ENCODE peak calls at places on chromosome 20, in eight cellular contexts. One of them, this sample, is unnamed.

GRCh38 chr20:12623870-12624269 is 384.9 kb upstream of the SPTLC3 start:
- DNase-seq in activated T-cell treated with anti-CD3 and anti-CD28 coated beads, Interleukin-2, amount 50 U/mL, for 4 hours: no peak
- DNase-seq in NCI-H1092 treated with DMSO at 0.1 percent for 48 hours: no peak
- DNase-seq in adrenal gland: no peak
- DNase-seq in lung microvascular endothelial cell: no peak
- DNase-seq in body of pancreas: no peak
- DNase-seq in iris pigment epithelial cell: no peak
- DNase-seq in ecto neural progenitor cell: no peak
- DNase-seq in this sample: no peak

GRCh38 chr20:57211949-57212889 is 54.2 kb downstream of the BMP7 start:
- DNase-seq in activated T-cell treated with anti-CD3 and anti-CD28 coated beads, Interleukin-2, amount 50 U/mL, for 4 hours: no peak
- DNase-seq in NCI-H1092 treated with DMSO at 0.1 percent for 48 hours: no peak
- DNase-seq in adrenal gland: peak
- DNase-seq in lung microvascular endothelial cell: no peak
- DNase-seq in body of pancreas: peak
- DNase-seq in iris pigment epithelial cell: peak
- DNase-seq in ecto neural progenitor cell: peak
- DNase-seq in this sample: no peak

GRCh38 chr20:44967207-44967807 is 995 bp downstream of the STK4 start:
- DNase-seq in activated T-cell treated with anti-CD3 and anti-CD28 coated beads, Interleukin-2, amount 50 U/mL, for 4 hours: no peak
- DNase-seq in NCI-H1092 treated with DMSO at 0.1 percent for 48 hours: no peak
- DNase-seq in adrenal gland: no peak
- DNase-seq in lung microvascular endothelial cell: no peak
- DNase-seq in body of pancreas: no peak
- DNase-seq in iris pigment epithelial cell: no peak
- DNase-seq in ecto neural progenitor cell: no peak
- DNase-seq in this sample: peak

GRCh38 chr20:7694940-7695567 is 245.2 kb downstream of the HAO1 start:
- DNase-seq in activated T-cell treated with anti-CD3 and anti-CD28 coated beads, Interleukin-2, amount 50 U/mL, for 4 hours: no peak
- DNase-seq in NCI-H1092 treated with DMSO at 0.1 percent for 48 hours: no peak
- DNase-seq in adrenal gland: no peak
- DNase-seq in lung microvascular endothelial cell: no peak
- DNase-seq in body of pancreas: no peak
- DNase-seq in iris pigment epithelial cell: no peak
- DNase-seq in ecto neural progenitor cell: no peak
- DNase-seq in this sample: no peak

GRCh38 chr20:23344336-23344735 is 6.3 kb upstream of the NXT1 start:
- DNase-seq in activated T-cell treated with anti-CD3 and anti-CD28 coated beads, Interleukin-2, amount 50 U/mL, for 4 hours: no peak
- DNase-seq in NCI-H1092 treated with DMSO at 0.1 percent for 48 hours: no peak
- DNase-seq in adrenal gland: no peak
- DNase-seq in lung microvascular endothelial cell: no peak
- DNase-seq in body of pancreas: no peak
- DNase-seq in iris pigment epithelial cell: no peak
- DNase-seq in ecto neural progenitor cell: no peak
- DNase-seq in this sample: no peak

GRCh38 chr20:34108616-34109174 is 3.3 kb downstream of the EIF2S2 start:
- DNase-seq in activated T-cell treated with anti-CD3 and anti-CD28 coated beads, Interleukin-2, amount 50 U/mL, for 4 hours: no peak
- DNase-seq in NCI-H1092 treated with DMSO at 0.1 percent for 48 hours: no peak
- DNase-seq in adrenal gland: no peak
- DNase-seq in lung microvascular endothelial cell: no peak
- DNase-seq in body of pancreas: no peak
- DNase-seq in iris pigment epithelial cell: no peak
- DNase-seq in ecto neural progenitor cell: no peak
- DNase-seq in this sample: no peak

GRCh38 chr20:38514947-38515346 is 42.3 kb downstream of the RALGAPB start:
- DNase-seq in activated T-cell treated with anti-CD3 and anti-CD28 coated beads, Interleukin-2, amount 50 U/mL, for 4 hours: no peak
- DNase-seq in NCI-H1092 treated with DMSO at 0.1 percent for 48 hours: no peak
- DNase-seq in adrenal gland: no peak
- DNase-seq in lung microvascular endothelial cell: no peak
- DNase-seq in body of pancreas: no peak
- DNase-seq in iris pigment epithelial cell: no peak
- DNase-seq in ecto neural progenitor cell: no peak
- DNase-seq in this sample: no peak

GRCh38 chr20:19903168-19903676 is 113.9 kb upstream of the NAA20 start:
- DNase-seq in activated T-cell treated with anti-CD3 and anti-CD28 coated beads, Interleukin-2, amount 50 U/mL, for 4 hours: no peak
- DNase-seq in NCI-H1092 treated with DMSO at 0.1 percent for 48 hours: peak
- DNase-seq in adrenal gland: peak
- DNase-seq in lung microvascular endothelial cell: peak
- DNase-seq in body of pancreas: no peak
- DNase-seq in iris pigment epithelial cell: peak
- DNase-seq in ecto neural progenitor cell: no peak
- DNase-seq in this sample: no peak

GRCh38 chr20:17543531-17543961 is 12.4 kb upstream of the BFSP1 start:
- DNase-seq in activated T-cell treated with anti-CD3 and anti-CD28 coated beads, Interleukin-2, amount 50 U/mL, for 4 hours: no peak
- DNase-seq in NCI-H1092 treated with DMSO at 0.1 percent for 48 hours: no peak
- DNase-seq in adrenal gland: no peak
- DNase-seq in lung microvascular endothelial cell: no peak
- DNase-seq in body of pancreas: no peak
- DNase-seq in iris pigment epithelial cell: peak
- DNase-seq in ecto neural progenitor cell: no peak
- DNase-seq in this sample: no peak

GRCh38 chr20:50558483-50558925 is 48.3 kb downstream of the PTPN1 start:
- DNase-seq in activated T-cell treated with anti-CD3 and anti-CD28 coated beads, Interleukin-2, amount 50 U/mL, for 4 hours: no peak
- DNase-seq in NCI-H1092 treated with DMSO at 0.1 percent for 48 hours: no peak
- DNase-seq in adrenal gland: peak
- DNase-seq in lung microvascular endothelial cell: peak
- DNase-seq in body of pancreas: no peak
- DNase-seq in iris pigment epithelial cell: peak
- DNase-seq in ecto neural progenitor cell: no peak
- DNase-seq in this sample: no peak

GRCh38 chr20:50434653-50435396 is 75.4 kb upstream of the PTPN1 start:
- DNase-seq in activated T-cell treated with anti-CD3 and anti-CD28 coated beads, Interleukin-2, amount 50 U/mL, for 4 hours: no peak
- DNase-seq in NCI-H1092 treated with DMSO at 0.1 percent for 48 hours: no peak
- DNase-seq in adrenal gland: no peak
- DNase-seq in lung microvascular endothelial cell: no peak
- DNase-seq in body of pancreas: no peak
- DNase-seq in iris pigment epithelial cell: peak
- DNase-seq in ecto neural progenitor cell: no peak
- DNase-seq in this sample: no peak

GRCh38 chr20:49831022-49831769 is 18.6 kb downstream of the SLC9A8 start:
- DNase-seq in activated T-cell treated with anti-CD3 and anti-CD28 coated beads, Interleukin-2, amount 50 U/mL, for 4 hours: no peak
- DNase-seq in NCI-H1092 treated with DMSO at 0.1 percent for 48 hours: no peak
- DNase-seq in adrenal gland: no peak
- DNase-seq in lung microvascular endothelial cell: no peak
- DNase-seq in body of pancreas: no peak
- DNase-seq in iris pigment epithelial cell: peak
- DNase-seq in ecto neural progenitor cell: no peak
- DNase-seq in this sample: no peak

GRCh38 chr20:35490736-35491181 is 35.4 kb downstream of the CEP250 start:
- DNase-seq in activated T-cell treated with anti-CD3 and anti-CD28 coated beads, Interleukin-2, amount 50 U/mL, for 4 hours: peak
- DNase-seq in NCI-H1092 treated with DMSO at 0.1 percent for 48 hours: no peak
- DNase-seq in adrenal gland: no peak
- DNase-seq in lung microvascular endothelial cell: peak
- DNase-seq in body of pancreas: no peak
- DNase-seq in iris pigment epithelial cell: no peak
- DNase-seq in ecto neural progenitor cell: no peak
- DNase-seq in this sample: peak

GRCh38 chr20:24953204-24953565 is 4.1 kb downstream of the CST7 start:
- DNase-seq in activated T-cell treated with anti-CD3 and anti-CD28 coated beads, Interleukin-2, amount 50 U/mL, for 4 hours: no peak
- DNase-seq in NCI-H1092 treated with DMSO at 0.1 percent for 48 hours: no peak
- DNase-seq in adrenal gland: no peak
- DNase-seq in lung microvascular endothelial cell: no peak
- DNase-seq in body of pancreas: no peak
- DNase-seq in iris pigment epithelial cell: no peak
- DNase-seq in ecto neural progenitor cell: no peak
- DNase-seq in this sample: no peak

GRCh38 chr20:35583636-35584560 is 31.7 kb upstream of the SPAG4 start:
- DNase-seq in activated T-cell treated with anti-CD3 and anti-CD28 coated beads, Interleukin-2, amount 50 U/mL, for 4 hours: no peak
- DNase-seq in NCI-H1092 treated with DMSO at 0.1 percent for 48 hours: no peak
- DNase-seq in adrenal gland: no peak
- DNase-seq in lung microvascular endothelial cell: no peak
- DNase-seq in body of pancreas: no peak
- DNase-seq in iris pigment epithelial cell: no peak
- DNase-seq in ecto neural progenitor cell: no peak
- DNase-seq in this sample: no peak

GRCh38 chr20:63497946-63498935 is 642 bp downstream of the EEF1A2 start:
- DNase-seq in activated T-cell treated with anti-CD3 and anti-CD28 coated beads, Interleukin-2, amount 50 U/mL, for 4 hours: no peak
- DNase-seq in NCI-H1092 treated with DMSO at 0.1 percent for 48 hours: peak
- DNase-seq in adrenal gland: peak
- DNase-seq in lung microvascular endothelial cell: peak
- DNase-seq in body of pancreas: no peak
- DNase-seq in iris pigment epithelial cell: peak
- DNase-seq in ecto neural progenitor cell: peak
- DNase-seq in this sample: no peak

GRCh38 chr20:1622450-1622849 is 2.6 kb upstream of the SIRPB1 start:
- DNase-seq in activated T-cell treated with anti-CD3 and anti-CD28 coated beads, Interleukin-2, amount 50 U/mL, for 4 hours: no peak
- DNase-seq in NCI-H1092 treated with DMSO at 0.1 percent for 48 hours: no peak
- DNase-seq in adrenal gland: no peak
- DNase-seq in lung microvascular endothelial cell: peak
- DNase-seq in body of pancreas: no peak
- DNase-seq in iris pigment epithelial cell: no peak
- DNase-seq in ecto neural progenitor cell: no peak
- DNase-seq in this sample: peak

GRCh38 chr20:57941121-57941522 is 231.3 kb upstream of the PMEPA1 start:
- DNase-seq in activated T-cell treated with anti-CD3 and anti-CD28 coated beads, Interleukin-2, amount 50 U/mL, for 4 hours: no peak
- DNase-seq in NCI-H1092 treated with DMSO at 0.1 percent for 48 hours: no peak
- DNase-seq in adrenal gland: no peak
- DNase-seq in lung microvascular endothelial cell: no peak
- DNase-seq in body of pancreas: peak
- DNase-seq in iris pigment epithelial cell: no peak
- DNase-seq in ecto neural progenitor cell: no peak
- DNase-seq in this sample: no peak

GRCh38 chr20:62793757-62794006 is 2.6 kb upstream of the MRGBP start:
- DNase-seq in activated T-cell treated with anti-CD3 and anti-CD28 coated beads, Interleukin-2, amount 50 U/mL, for 4 hours: no peak
- DNase-seq in NCI-H1092 treated with DMSO at 0.1 percent for 48 hours: no peak
- DNase-seq in adrenal gland: no peak
- DNase-seq in lung microvascular endothelial cell: no peak
- DNase-seq in body of pancreas: no peak
- DNase-seq in iris pigment epithelial cell: no peak
- DNase-seq in ecto neural progenitor cell: no peak
- DNase-seq in this sample: no peak

GRCh38 chr20:45039470-45039811 is 61.5 kb downstream of the KCNS1 start:
- DNase-seq in activated T-cell treated with anti-CD3 and anti-CD28 coated beads, Interleukin-2, amount 50 U/mL, for 4 hours: no peak
- DNase-seq in NCI-H1092 treated with DMSO at 0.1 percent for 48 hours: no peak
- DNase-seq in adrenal gland: no peak
- DNase-seq in lung microvascular endothelial cell: no peak
- DNase-seq in body of pancreas: no peak
- DNase-seq in iris pigment epithelial cell: peak
- DNase-seq in ecto neural progenitor cell: no peak
- DNase-seq in this sample: no peak

This sample was measured in activated CD4-positive, alpha-beta memory T cell treated with anti-CD3 and anti-CD28 coated beads, Interleukin-2, amount 10 ng/mL, durations not matched to agents 7 days and 5 days.